ENCODE peak calls at places on chromosome 10, in ten cellular contexts. S, V, T, G, P, W, N, Y, Z and H are unnamed samples.

GRCh38 chr10:59173414-59173813 is 3.0 kb upstream of the PHYHIPL start:
- DNase-seq in N (no peak), V (no peak), T (no peak), Y (no peak), Z (no peak), W (no peak), P (no peak), G (no peak), S (no peak), H (no peak)

GRCh38 chr10:118106426-118106825 is 59.7 kb upstream of the RAB11FIP2 start:
- DNase-seq in N (no peak), Z (no peak), S (no peak), T (no peak), V (peak), Y (no peak), W (no peak), G (peak), P (no peak), H (no peak)

GRCh38 chr10:86758231-86759072 is 2.0 kb downstream of the BMPR1A start:
- DNase-seq in G (peak), Z (no peak), Y (no peak), T (no peak), V (no peak), N (no peak), P (no peak), W (no peak), S (no peak), H (no peak)

GRCh38 chr10:126565456-126565855 is 105.0 kb downstream of the C10orf90 start:
- DNase-seq in T (no peak), S (no peak), P (no peak), V (no peak), N (no peak), G (no peak), Z (no peak), W (no peak), Y (no peak), H (no peak)

GRCh38 chr10:103192451-103193106 is 493 bp downstream of the NT5C2 start:
- DNase-seq in N (peak), G (peak), T (peak), Y (peak), Z (peak), W (peak), P (peak), S (peak), V (peak), H (peak)

GRCh38 chr10:89458289-89458688 is 43.9 kb downstream of the IFIT5 start:
- DNase-seq in S (no peak), G (peak), N (no peak), V (peak), T (no peak), Z (no peak), Y (no peak), W (no peak), P (no peak), H (no peak)

GRCh38 chr10:94077042-94077441 is 83.3 kb downstream of the PLCE1 start:
- DNase-seq in G (no peak), T (no peak), W (no peak), N (no peak), Z (no peak), P (no peak), V (no peak), S (no peak), Y (no peak), H (no peak)

GRCh38 chr10:47277352-47278151 is 22.4 kb upstream of the GDF10 start:
- DNase-seq in P (no peak), Z (no peak), S (no peak), N (no peak), T (no peak), V (no peak), W (peak), Y (peak), G (no peak), H (no peak)

GRCh38 chr10:46229144-46229563 is 57.6 kb upstream of the ANTXRL start:
- DNase-seq in P (no peak), V (no peak), Z (no peak), Y (no peak), T (no peak), N (no peak), W (no peak), G (peak), S (no peak), H (no peak)